ENCODE peak calls at places on chromosomes 4 and X, in six cellular contexts. F, J, S, U, A and K are unnamed samples. For H3K27me3, the result is how much of the 10 kb centered on the place peaks cover.

GRCh38 chrX:68196939-68197791 is 236.1 kb downstream of the OPHN1 start:
- DNase-seq in F (peak), J (peak), S (no peak), U (peak), A (peak), K (peak)

GRCh38 chr4:156800463-156800862 is 171.1 kb downstream of the PDGFC start:
- DNase-seq in F (no peak), J (no peak), S (no peak), U (no peak), A (no peak), K (no peak)

GRCh38 chrX:13051529-13052172 is 7.2 kb upstream of the FAM9C start:
- DNase-seq in F (no peak), J (no peak), S (peak), U (no peak), A (peak), K (no peak)

GRCh38 chr4:81260443-81261102 is 45.6 kb upstream of the PRKG2 start:
- DNase-seq in F (no peak), J (no peak), S (no peak), U (peak), A (no peak), K (no peak)

GRCh38 chr4:118757761-118758213 is 72.6 kb downstream of the METTL14 start:
- DNase-seq in F (peak), J (no peak), S (no peak), U (peak), A (no peak), K (no peak)

GRCh38 chr4:76640252-76640925 is 205.4 kb downstream of the SHROOM3 start:
- DNase-seq in F (no peak), J (peak), S (no peak), U (no peak), A (no peak), K (peak)

GRCh38 chrX:110310896-110311295 is 7.0 kb downstream of the AMMECR1 start:
- DNase-seq in F (peak), J (no peak), S (no peak), U (no peak), A (no peak), K (no peak)

GRCh38 chrX:97109730-97110129 is 226.0 kb downstream of the RPA4 start:
- DNase-seq in F (no peak), J (no peak), S (no peak), U (no peak), A (no peak), K (no peak)

GRCh38 chr4:126250006-126250405 is 935.3 kb downstream of the FAT4 start:
- DNase-seq in F (no peak), J (no peak), S (no peak), U (no peak), A (no peak), K (no peak)

GRCh38 chr4:108426493-108426892 is 193.9 kb upstream of the RPL34 start:
- DNase-seq in F (no peak), J (no peak), S (no peak), U (peak), A (no peak), K (no peak)

GRCh38 chr4:25925486-25926201 is 11.6 kb downstream of the SMIM20 start:
- DNase-seq in F (peak), J (peak), S (no peak), U (peak), A (no peak), K (no peak)

GRCh38 chr4:128385683-128386304 is 98.2 kb upstream of the PGRMC2 start:
- DNase-seq in F (no peak), J (no peak), S (no peak), U (peak), A (no peak), K (no peak)

GRCh38 chrX:9534686-9535085 is 69.8 kb downstream of the TBL1X start:
- DNase-seq in F (no peak), J (no peak), S (no peak), U (peak), A (no peak), K (no peak)

GRCh38 chrX:70082723-70083122 is 20.5 kb downstream of the OTUD6A start:
- DNase-seq in F (no peak), J (no peak), S (no peak), U (no peak), A (no peak), K (no peak)

DNA sequence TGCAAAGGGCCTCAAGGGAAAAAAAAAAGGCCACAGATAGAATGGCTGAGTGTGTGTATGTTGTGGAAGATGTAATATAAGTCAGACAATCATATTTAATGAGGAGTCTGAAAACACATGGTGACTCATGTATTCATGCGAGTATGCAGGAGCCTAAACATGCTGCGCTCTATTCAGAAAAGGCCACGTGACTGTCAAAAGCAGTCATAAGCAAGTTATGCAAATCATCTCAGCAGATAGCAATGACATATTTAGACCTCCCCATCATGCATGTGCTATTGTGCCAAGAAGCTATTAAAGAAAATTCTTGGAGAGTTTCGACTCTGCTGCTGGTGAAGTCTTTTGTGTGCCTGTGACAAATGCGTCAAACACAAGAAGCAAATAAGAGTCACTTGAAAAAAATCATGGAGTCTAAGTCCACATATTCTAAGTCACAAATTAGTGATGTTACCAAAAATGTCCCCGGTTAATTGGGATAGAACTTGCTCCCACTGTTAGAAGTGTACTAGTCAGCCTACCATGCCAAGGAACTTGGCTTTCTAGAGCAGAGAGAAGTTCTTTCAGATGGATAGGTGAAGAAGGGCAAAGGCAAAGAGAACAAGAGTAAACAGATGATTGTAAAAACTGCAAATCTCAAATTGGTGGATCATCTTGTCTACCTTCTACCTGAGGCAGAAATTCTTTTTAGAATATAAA is 5.0 kb downstream of the LNX1 start:
- DNase-seq in F (no peak), J (no peak), S (no peak), U (peak), A (no peak), K (no peak)
- H3K27ac ChIP-seq in F (no peak), J (peak), S (no peak), U (peak), A (no peak), K (no peak)

DNA sequence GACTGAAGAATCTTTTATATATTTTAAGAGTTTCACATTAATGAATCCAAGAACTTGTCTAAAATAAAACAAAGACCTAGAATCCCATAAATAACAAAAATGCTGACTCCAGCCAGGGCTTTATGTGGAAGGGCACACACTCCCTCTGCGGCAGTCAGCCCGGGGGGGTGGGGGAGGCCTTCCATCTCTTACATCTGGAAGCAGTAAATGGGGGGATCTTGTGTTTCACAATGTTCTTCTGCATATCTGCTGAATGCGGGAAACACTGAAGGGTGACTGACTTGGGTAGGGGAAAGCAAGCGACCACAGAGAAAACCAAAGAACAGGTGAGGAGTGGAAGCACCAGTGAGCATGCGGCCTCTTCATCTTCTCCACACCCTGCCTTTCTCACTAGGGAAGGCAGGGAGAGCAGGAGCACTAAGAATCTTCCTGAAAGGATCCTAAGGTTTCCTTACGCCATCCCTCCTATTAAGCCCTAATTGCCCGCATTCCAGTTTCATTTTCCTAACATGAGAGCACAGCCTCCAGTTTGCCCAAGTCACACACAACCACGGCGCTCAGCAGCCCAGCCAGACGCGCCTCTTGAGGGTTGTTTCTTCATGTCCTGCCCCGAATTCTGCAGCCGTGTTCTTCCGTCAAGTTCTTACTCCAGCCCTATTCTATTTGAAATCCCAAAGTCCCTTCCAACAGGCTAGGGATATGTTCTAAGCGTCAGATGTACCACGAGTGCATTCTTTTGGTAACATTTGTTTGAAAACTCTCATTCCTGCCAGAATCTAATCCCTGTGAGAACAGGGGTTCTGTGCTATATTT is 23.4 kb downstream of the ACSL1 start:
- DNase-seq in F (no peak), J (no peak), S (no peak), U (peak), A (no peak), K (no peak)
- H3K4me3 ChIP-seq in F (no peak), J (no peak), S (no peak), U (peak), A (no peak), K (no peak)

DNA sequence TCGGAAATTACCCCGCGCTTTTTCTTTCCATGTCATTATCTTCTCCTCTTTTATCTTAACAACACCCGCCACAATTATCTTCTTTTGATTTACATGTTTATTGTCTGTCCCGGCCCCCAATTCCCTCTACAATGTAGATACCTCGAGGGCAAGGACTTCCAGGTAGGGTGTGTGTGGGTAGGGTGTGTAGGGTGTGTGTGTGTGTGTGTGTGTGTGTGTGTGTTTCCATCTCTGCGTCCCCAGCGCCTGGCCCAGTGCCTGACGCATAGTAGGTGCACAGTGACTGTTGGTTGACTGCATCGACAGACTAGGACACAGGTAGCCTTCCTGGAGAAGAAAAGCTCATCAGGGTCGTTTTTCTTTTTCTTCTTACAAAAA is 103.1 kb downstream of the UCHL1 start:
- DNase-seq in F (no peak), J (no peak), S (no peak), U (no peak), A (no peak), K (no peak)
- H3K27me3 ChIP-seq in F (under half), J (under half), S (under half), U (under half), A (under half), K (under half)

GRCh38 chr4:73885570-73886230 is 16.5 kb downstream of the CXCL1 start:
- DNase-seq in F (no peak), J (no peak), S (no peak), U (peak), A (no peak), K (no peak)
- H3K27ac ChIP-seq in F (no peak), J (no peak), S (no peak), U (no peak), A (no peak), K (no peak)

DNA sequence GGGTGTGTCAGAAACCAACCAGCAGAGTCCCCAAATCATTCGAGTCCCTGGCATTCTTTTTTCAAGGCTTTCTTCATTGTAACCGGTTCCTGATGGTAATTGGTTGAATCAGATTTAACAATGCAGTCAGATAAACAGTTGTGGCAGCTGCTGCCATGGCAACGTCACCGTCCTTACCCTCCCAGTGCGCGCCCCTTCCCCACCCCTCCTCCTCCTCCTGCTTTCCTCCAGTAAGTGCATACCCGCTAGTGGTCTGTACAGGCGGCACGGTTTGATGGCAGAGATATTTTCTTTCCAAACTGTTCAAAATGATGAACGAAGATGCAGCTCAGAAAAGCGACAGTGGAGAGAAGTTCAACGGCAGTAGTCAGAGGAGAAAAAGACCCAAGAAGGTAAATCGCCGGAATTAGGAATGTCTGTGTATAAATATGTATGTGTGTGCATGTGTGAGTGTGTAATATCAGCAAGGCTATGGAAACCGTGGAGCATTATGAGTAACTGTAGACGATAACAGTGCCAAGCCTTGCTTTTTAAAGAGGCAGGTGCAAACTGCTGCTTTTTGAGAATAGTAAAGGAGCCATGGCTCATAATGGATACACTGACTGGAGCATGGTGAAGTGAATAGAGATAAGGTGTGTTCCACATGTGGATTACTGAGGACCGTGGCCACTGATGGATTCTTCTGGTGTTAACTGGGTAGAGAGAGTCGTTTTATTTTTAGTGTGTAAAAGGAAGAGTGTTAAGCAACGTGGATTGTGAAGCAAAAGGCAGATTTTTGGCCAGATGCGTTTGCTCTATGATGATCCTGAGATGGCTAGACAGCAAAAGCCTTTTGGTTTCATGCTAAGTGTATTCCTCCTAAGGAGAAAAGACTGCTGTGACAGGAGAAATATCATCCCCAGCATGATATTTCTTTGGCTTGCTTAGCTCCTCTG is at the start of gene ANK2:
- DNase-seq in F (peak), J (no peak), S (no peak), U (peak), A (no peak), K (peak)
- H3K4me3 ChIP-seq in F (no peak), J (no peak), S (no peak), U (peak), A (no peak), K (peak)

GRCh38 chrX:87732133-87732532 is 214.5 kb downstream of the KLHL4 start:
- DNase-seq in F (no peak), J (no peak), S (no peak), U (no peak), A (no peak), K (no peak)
- H3K27me3 ChIP-seq in F (under half), J (under half), S (under half), U (under half), A (under half), K (under half)

DNA sequence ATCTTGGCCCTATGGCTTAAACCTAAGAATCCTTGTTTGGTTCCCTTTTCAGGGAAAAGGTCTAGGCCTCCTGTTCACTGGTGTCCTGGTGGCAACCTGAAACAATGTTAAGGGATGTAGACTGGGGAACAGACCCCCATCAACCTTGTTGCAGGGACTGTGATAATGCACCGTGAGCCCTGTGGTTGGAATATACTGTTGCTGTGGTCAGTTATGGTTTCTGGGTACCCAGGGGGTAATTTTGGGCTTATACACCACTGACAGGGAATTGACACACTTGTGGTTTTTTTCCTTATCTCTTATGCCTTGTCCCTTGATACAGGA is 64.0 kb upstream of the WDR1 start:
- DNase-seq in F (no peak), J (no peak), S (no peak), U (no peak), A (no peak), K (no peak)
- H3K27ac ChIP-seq in F (no peak), J (no peak), S (no peak), U (peak), A (no peak), K (no peak)

GRCh38 chr4:89838005-89838404 is 1.0 kb upstream of the SNCA start:
- DNase-seq in F (peak), J (no peak), S (no peak), U (peak), A (no peak), K (no peak)
- H3K4me3 ChIP-seq in F (peak), J (no peak), S (peak), U (no peak), A (peak), K (peak)

DNA sequence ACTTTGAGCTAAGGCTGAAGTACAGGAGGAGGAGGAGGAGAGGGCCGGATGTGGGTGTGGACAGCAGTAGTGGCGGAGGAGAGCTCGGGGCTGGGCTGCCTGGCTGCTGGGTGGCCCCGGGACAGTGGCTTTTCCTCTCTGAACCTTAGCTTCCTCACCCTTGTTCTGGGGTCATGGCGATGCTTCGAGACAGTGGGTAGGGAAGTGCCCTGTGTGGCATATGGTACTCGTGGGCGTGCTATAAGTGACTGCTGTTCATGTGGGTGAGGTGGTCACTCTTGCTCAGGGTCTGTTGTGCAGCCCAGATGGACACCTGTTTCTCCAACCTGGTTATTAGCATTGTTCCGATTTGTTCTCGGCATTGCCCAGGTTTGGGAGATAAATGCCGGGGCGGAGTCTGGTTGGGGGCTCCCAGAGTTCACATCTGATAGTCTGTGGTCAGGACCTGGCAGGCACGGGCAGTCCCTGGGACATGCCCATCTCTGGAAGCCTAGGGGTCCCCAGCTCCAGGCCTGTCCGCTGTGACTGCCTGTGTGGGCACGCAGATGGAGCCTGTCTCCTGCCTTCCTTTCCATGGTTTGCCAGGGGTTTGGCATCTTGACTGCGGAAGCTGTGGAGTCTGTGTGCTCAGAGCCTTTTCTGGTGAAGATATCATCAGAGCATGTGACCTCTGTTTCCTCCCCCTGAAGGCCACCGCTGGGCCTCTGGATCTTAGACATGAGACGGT is 4.9 kb upstream of the CPZ start:
- DNase-seq in F (no peak), J (no peak), S (no peak), U (no peak), A (no peak), K (no peak)
- H3K27me3 ChIP-seq in F (under half), J (under half), S (under half), U (under half), A (under half), K (under half)

DNA sequence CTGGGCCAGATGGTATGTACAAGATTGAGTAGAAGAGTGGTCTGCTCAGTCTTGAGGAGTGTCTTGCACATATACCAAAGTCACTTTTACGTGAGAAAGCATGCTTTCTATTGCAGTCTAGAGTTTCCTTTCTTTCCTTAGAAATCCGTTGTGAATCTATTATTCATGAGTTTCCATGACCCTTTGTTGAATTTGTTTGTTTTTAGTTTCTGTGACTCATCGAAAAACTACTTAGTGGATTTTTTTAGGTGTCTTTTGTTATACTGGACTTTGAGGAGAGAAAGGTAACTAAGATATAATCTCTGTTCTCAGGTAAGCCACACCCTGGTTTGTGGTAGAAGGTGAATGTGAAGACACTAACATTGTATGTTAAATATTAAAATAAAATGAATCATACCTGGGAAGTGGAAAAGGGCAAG is 23.0 kb downstream of the GALNT7 start:
- DNase-seq in F (peak), J (no peak), S (no peak), U (peak), A (no peak), K (no peak)
- H3K27ac ChIP-seq in F (peak), J (peak), S (no peak), U (no peak), A (no peak), K (no peak)